ENCODE peak calls at places on chromosomes 6 and 20, in nine cellular contexts. One of them, this sample, is unnamed.

GRCh38 chr6:45378324-45378926 is 691 bp upstream of the SUPT3H start:
- DNase-seq in NCI-H524: peak
- DNase-seq in omental fat pad: no peak
- DNase-seq in HTR-8/SVneo: no peak
- DNase-seq in iPS-NIHi11: no peak
- DNase-seq in stimulated activated CD8-positive, alpha-beta memory T cell treated with anti-CD3 and anti-CD28 coated beads, Interleukin-12 subunit alpha, Interleukin-12 subunit beta, amount 100 ng/mL, for 1 hour: no peak
- DNase-seq in sigmoid colon: no peak
- DNase-seq in stimulated activated CD4-positive, alpha-beta T cell treated with anti-CD3 and anti-CD28 coated beads, TNF-alpha, amount 100 ng/mL, for 4 hours: no peak
- DNase-seq in NCI-H1417: no peak
- DNase-seq in this sample: peak

GRCh38 chr6:100370265-100370664 is 94.5 kb downstream of the SIM1 start:
- DNase-seq in NCI-H524: peak
- DNase-seq in omental fat pad: no peak
- DNase-seq in HTR-8/SVneo: no peak
- DNase-seq in iPS-NIHi11: no peak
- DNase-seq in stimulated activated CD8-positive, alpha-beta memory T cell treated with anti-CD3 and anti-CD28 coated beads, Interleukin-12 subunit alpha, Interleukin-12 subunit beta, amount 100 ng/mL, for 1 hour: no peak
- DNase-seq in sigmoid colon: no peak
- DNase-seq in stimulated activated CD4-positive, alpha-beta T cell treated with anti-CD3 and anti-CD28 coated beads, TNF-alpha, amount 100 ng/mL, for 4 hours: no peak
- DNase-seq in NCI-H1417: no peak
- DNase-seq in this sample: no peak

GRCh38 chr6:2891768-2892170 is 11.3 kb downstream of the SERPINB9 start:
- DNase-seq in NCI-H524: no peak
- DNase-seq in omental fat pad: no peak
- DNase-seq in HTR-8/SVneo: no peak
- DNase-seq in iPS-NIHi11: no peak
- DNase-seq in stimulated activated CD8-positive, alpha-beta memory T cell treated with anti-CD3 and anti-CD28 coated beads, Interleukin-12 subunit alpha, Interleukin-12 subunit beta, amount 100 ng/mL, for 1 hour: peak
- DNase-seq in sigmoid colon: no peak
- DNase-seq in stimulated activated CD4-positive, alpha-beta T cell treated with anti-CD3 and anti-CD28 coated beads, TNF-alpha, amount 100 ng/mL, for 4 hours: peak
- DNase-seq in NCI-H1417: peak
- DNase-seq in this sample: no peak

GRCh38 chr20:8964944-8965562 is 103.8 kb upstream of the PLCB4 start:
- DNase-seq in NCI-H524: no peak
- DNase-seq in omental fat pad: no peak
- DNase-seq in HTR-8/SVneo: no peak
- DNase-seq in iPS-NIHi11: no peak
- DNase-seq in stimulated activated CD8-positive, alpha-beta memory T cell treated with anti-CD3 and anti-CD28 coated beads, Interleukin-12 subunit alpha, Interleukin-12 subunit beta, amount 100 ng/mL, for 1 hour: no peak
- DNase-seq in sigmoid colon: no peak
- DNase-seq in stimulated activated CD4-positive, alpha-beta T cell treated with anti-CD3 and anti-CD28 coated beads, TNF-alpha, amount 100 ng/mL, for 4 hours: no peak
- DNase-seq in NCI-H1417: no peak
- DNase-seq in this sample: no peak

GRCh38 chr6:110307368-110307767 is 50.8 kb downstream of the METTL24 start:
- DNase-seq in NCI-H524: no peak
- DNase-seq in omental fat pad: no peak
- DNase-seq in HTR-8/SVneo: no peak
- DNase-seq in iPS-NIHi11: no peak
- DNase-seq in stimulated activated CD8-positive, alpha-beta memory T cell treated with anti-CD3 and anti-CD28 coated beads, Interleukin-12 subunit alpha, Interleukin-12 subunit beta, amount 100 ng/mL, for 1 hour: no peak
- DNase-seq in sigmoid colon: no peak
- DNase-seq in stimulated activated CD4-positive, alpha-beta T cell treated with anti-CD3 and anti-CD28 coated beads, TNF-alpha, amount 100 ng/mL, for 4 hours: no peak
- DNase-seq in NCI-H1417: no peak
- DNase-seq in this sample: no peak

GRCh38 chr20:44615169-44615791 is 32.9 kb downstream of the PKIG start:
- DNase-seq in NCI-H524: no peak
- DNase-seq in omental fat pad: no peak
- DNase-seq in HTR-8/SVneo: no peak
- DNase-seq in iPS-NIHi11: peak
- DNase-seq in stimulated activated CD8-positive, alpha-beta memory T cell treated with anti-CD3 and anti-CD28 coated beads, Interleukin-12 subunit alpha, Interleukin-12 subunit beta, amount 100 ng/mL, for 1 hour: no peak
- DNase-seq in sigmoid colon: no peak
- DNase-seq in stimulated activated CD4-positive, alpha-beta T cell treated with anti-CD3 and anti-CD28 coated beads, TNF-alpha, amount 100 ng/mL, for 4 hours: no peak
- DNase-seq in NCI-H1417: no peak
- DNase-seq in this sample: no peak

GRCh38 chr6:129469070-129469662 is 240.8 kb downstream of the ARHGAP18 start:
- DNase-seq in NCI-H524: no peak
- DNase-seq in omental fat pad: no peak
- DNase-seq in HTR-8/SVneo: no peak
- DNase-seq in iPS-NIHi11: no peak
- DNase-seq in stimulated activated CD8-positive, alpha-beta memory T cell treated with anti-CD3 and anti-CD28 coated beads, Interleukin-12 subunit alpha, Interleukin-12 subunit beta, amount 100 ng/mL, for 1 hour: no peak
- DNase-seq in sigmoid colon: no peak
- DNase-seq in stimulated activated CD4-positive, alpha-beta T cell treated with anti-CD3 and anti-CD28 coated beads, TNF-alpha, amount 100 ng/mL, for 4 hours: no peak
- DNase-seq in NCI-H1417: no peak
- DNase-seq in this sample: no peak

GRCh38 chr6:107441706-107442105 is 17.7 kb downstream of the PDSS2 start:
- DNase-seq in NCI-H524: no peak
- DNase-seq in omental fat pad: no peak
- DNase-seq in HTR-8/SVneo: no peak
- DNase-seq in iPS-NIHi11: no peak
- DNase-seq in stimulated activated CD8-positive, alpha-beta memory T cell treated with anti-CD3 and anti-CD28 coated beads, Interleukin-12 subunit alpha, Interleukin-12 subunit beta, amount 100 ng/mL, for 1 hour: no peak
- DNase-seq in sigmoid colon: no peak
- DNase-seq in stimulated activated CD4-positive, alpha-beta T cell treated with anti-CD3 and anti-CD28 coated beads, TNF-alpha, amount 100 ng/mL, for 4 hours: no peak
- DNase-seq in NCI-H1417: no peak
- DNase-seq in this sample: no peak

GRCh38 chr20:4091332-4092135 is 76.2 kb upstream of the RNF24 start:
- DNase-seq in NCI-H524: peak
- DNase-seq in omental fat pad: peak
- DNase-seq in HTR-8/SVneo: peak
- DNase-seq in iPS-NIHi11: peak
- DNase-seq in stimulated activated CD8-positive, alpha-beta memory T cell treated with anti-CD3 and anti-CD28 coated beads, Interleukin-12 subunit alpha, Interleukin-12 subunit beta, amount 100 ng/mL, for 1 hour: peak
- DNase-seq in sigmoid colon: no peak
- DNase-seq in stimulated activated CD4-positive, alpha-beta T cell treated with anti-CD3 and anti-CD28 coated beads, TNF-alpha, amount 100 ng/mL, for 4 hours: no peak
- DNase-seq in NCI-H1417: peak
- DNase-seq in this sample: peak

GRCh38 chr6:144316866-144317204 is 31.7 kb downstream of the UTRN start:
- DNase-seq in NCI-H524: no peak
- DNase-seq in omental fat pad: no peak
- DNase-seq in HTR-8/SVneo: no peak
- DNase-seq in iPS-NIHi11: no peak
- DNase-seq in stimulated activated CD8-positive, alpha-beta memory T cell treated with anti-CD3 and anti-CD28 coated beads, Interleukin-12 subunit alpha, Interleukin-12 subunit beta, amount 100 ng/mL, for 1 hour: no peak
- DNase-seq in sigmoid colon: no peak
- DNase-seq in stimulated activated CD4-positive, alpha-beta T cell treated with anti-CD3 and anti-CD28 coated beads, TNF-alpha, amount 100 ng/mL, for 4 hours: no peak
- DNase-seq in NCI-H1417: no peak
- DNase-seq in this sample: peak

GRCh38 chr6:125014157-125014957 is 52.1 kb downstream of the RNF217 start:
- DNase-seq in NCI-H524: no peak
- DNase-seq in omental fat pad: no peak
- DNase-seq in HTR-8/SVneo: no peak
- DNase-seq in iPS-NIHi11: no peak
- DNase-seq in stimulated activated CD8-positive, alpha-beta memory T cell treated with anti-CD3 and anti-CD28 coated beads, Interleukin-12 subunit alpha, Interleukin-12 subunit beta, amount 100 ng/mL, for 1 hour: no peak
- DNase-seq in sigmoid colon: no peak
- DNase-seq in stimulated activated CD4-positive, alpha-beta T cell treated with anti-CD3 and anti-CD28 coated beads, TNF-alpha, amount 100 ng/mL, for 4 hours: no peak
- DNase-seq in NCI-H1417: no peak
- DNase-seq in this sample: peak

GRCh38 chr6:37210313-37210898 is 40.5 kb downstream of the PIM1 start:
- DNase-seq in NCI-H524: peak
- DNase-seq in omental fat pad: peak
- DNase-seq in HTR-8/SVneo: peak
- DNase-seq in iPS-NIHi11: peak
- DNase-seq in stimulated activated CD8-positive, alpha-beta memory T cell treated with anti-CD3 and anti-CD28 coated beads, Interleukin-12 subunit alpha, Interleukin-12 subunit beta, amount 100 ng/mL, for 1 hour: peak
- DNase-seq in sigmoid colon: peak
- DNase-seq in stimulated activated CD4-positive, alpha-beta T cell treated with anti-CD3 and anti-CD28 coated beads, TNF-alpha, amount 100 ng/mL, for 4 hours: peak
- DNase-seq in NCI-H1417: peak
- DNase-seq in this sample: peak

GRCh38 chr20:24694157-24694726 is 224.8 kb downstream of the SYNDIG1 start:
- DNase-seq in NCI-H524: no peak
- DNase-seq in omental fat pad: no peak
- DNase-seq in HTR-8/SVneo: no peak
- DNase-seq in iPS-NIHi11: no peak
- DNase-seq in stimulated activated CD8-positive, alpha-beta memory T cell treated with anti-CD3 and anti-CD28 coated beads, Interleukin-12 subunit alpha, Interleukin-12 subunit beta, amount 100 ng/mL, for 1 hour: no peak
- DNase-seq in sigmoid colon: peak
- DNase-seq in stimulated activated CD4-positive, alpha-beta T cell treated with anti-CD3 and anti-CD28 coated beads, TNF-alpha, amount 100 ng/mL, for 4 hours: no peak
- DNase-seq in NCI-H1417: no peak
- DNase-seq in this sample: no peak

GRCh38 chr20:51064160-51064559 is 41.3 kb upstream of the KCNG1 start:
- DNase-seq in NCI-H524: no peak
- DNase-seq in omental fat pad: no peak
- DNase-seq in HTR-8/SVneo: no peak
- DNase-seq in iPS-NIHi11: no peak
- DNase-seq in stimulated activated CD8-positive, alpha-beta memory T cell treated with anti-CD3 and anti-CD28 coated beads, Interleukin-12 subunit alpha, Interleukin-12 subunit beta, amount 100 ng/mL, for 1 hour: no peak
- DNase-seq in sigmoid colon: no peak
- DNase-seq in stimulated activated CD4-positive, alpha-beta T cell treated with anti-CD3 and anti-CD28 coated beads, TNF-alpha, amount 100 ng/mL, for 4 hours: no peak
- DNase-seq in NCI-H1417: no peak
- DNase-seq in this sample: no peak

GRCh38 chr6:45946352-45946751 is 69.3 kb downstream of the CLIC5 start:
- DNase-seq in NCI-H524: no peak
- DNase-seq in omental fat pad: no peak
- DNase-seq in HTR-8/SVneo: no peak
- DNase-seq in iPS-NIHi11: peak
- DNase-seq in stimulated activated CD8-positive, alpha-beta memory T cell treated with anti-CD3 and anti-CD28 coated beads, Interleukin-12 subunit alpha, Interleukin-12 subunit beta, amount 100 ng/mL, for 1 hour: no peak
- DNase-seq in sigmoid colon: peak
- DNase-seq in stimulated activated CD4-positive, alpha-beta T cell treated with anti-CD3 and anti-CD28 coated beads, TNF-alpha, amount 100 ng/mL, for 4 hours: no peak
- DNase-seq in NCI-H1417: no peak
- DNase-seq in this sample: peak

GRCh38 chr6:159788276-159788675 is 1.1 kb downstream of the TCP1 start:
- DNase-seq in NCI-H524: no peak
- DNase-seq in omental fat pad: no peak
- DNase-seq in HTR-8/SVneo: no peak
- DNase-seq in iPS-NIHi11: no peak
- DNase-seq in stimulated activated CD8-positive, alpha-beta memory T cell treated with anti-CD3 and anti-CD28 coated beads, Interleukin-12 subunit alpha, Interleukin-12 subunit beta, amount 100 ng/mL, for 1 hour: no peak
- DNase-seq in sigmoid colon: no peak
- DNase-seq in stimulated activated CD4-positive, alpha-beta T cell treated with anti-CD3 and anti-CD28 coated beads, TNF-alpha, amount 100 ng/mL, for 4 hours: no peak
- DNase-seq in NCI-H1417: no peak
- DNase-seq in this sample: no peak

GRCh38 chr6:28337103-28337520 is 1.2 kb upstream of the ZSCAN31 start:
- DNase-seq in NCI-H524: no peak
- DNase-seq in omental fat pad: no peak
- DNase-seq in HTR-8/SVneo: no peak
- DNase-seq in iPS-NIHi11: no peak
- DNase-seq in stimulated activated CD8-positive, alpha-beta memory T cell treated with anti-CD3 and anti-CD28 coated beads, Interleukin-12 subunit alpha, Interleukin-12 subunit beta, amount 100 ng/mL, for 1 hour: no peak
- DNase-seq in sigmoid colon: no peak
- DNase-seq in stimulated activated CD4-positive, alpha-beta T cell treated with anti-CD3 and anti-CD28 coated beads, TNF-alpha, amount 100 ng/mL, for 4 hours: no peak
- DNase-seq in NCI-H1417: no peak
- DNase-seq in this sample: no peak

GRCh38 chr6:24949020-24949569 is 13.3 kb upstream of the RIPOR2 start:
- DNase-seq in NCI-H524: no peak
- DNase-seq in omental fat pad: no peak
- DNase-seq in HTR-8/SVneo: no peak
- DNase-seq in iPS-NIHi11: no peak
- DNase-seq in stimulated activated CD8-positive, alpha-beta memory T cell treated with anti-CD3 and anti-CD28 coated beads, Interleukin-12 subunit alpha, Interleukin-12 subunit beta, amount 100 ng/mL, for 1 hour: peak
- DNase-seq in sigmoid colon: no peak
- DNase-seq in stimulated activated CD4-positive, alpha-beta T cell treated with anti-CD3 and anti-CD28 coated beads, TNF-alpha, amount 100 ng/mL, for 4 hours: no peak
- DNase-seq in NCI-H1417: peak
- DNase-seq in this sample: no peak

GRCh38 chr6:18488526-18489270 is 101.5 kb downstream of the RNF144B start:
- DNase-seq in NCI-H524: no peak
- DNase-seq in omental fat pad: no peak
- DNase-seq in HTR-8/SVneo: no peak
- DNase-seq in iPS-NIHi11: no peak
- DNase-seq in stimulated activated CD8-positive, alpha-beta memory T cell treated with anti-CD3 and anti-CD28 coated beads, Interleukin-12 subunit alpha, Interleukin-12 subunit beta, amount 100 ng/mL, for 1 hour: no peak
- DNase-seq in sigmoid colon: no peak
- DNase-seq in stimulated activated CD4-positive, alpha-beta T cell treated with anti-CD3 and anti-CD28 coated beads, TNF-alpha, amount 100 ng/mL, for 4 hours: no peak
- DNase-seq in NCI-H1417: no peak
- DNase-seq in this sample: peak

GRCh38 chr6:124999105-124999764 is 37.0 kb downstream of the RNF217 start:
- DNase-seq in NCI-H524: peak
- DNase-seq in omental fat pad: no peak
- DNase-seq in HTR-8/SVneo: no peak
- DNase-seq in iPS-NIHi11: peak
- DNase-seq in stimulated activated CD8-positive, alpha-beta memory T cell treated with anti-CD3 and anti-CD28 coated beads, Interleukin-12 subunit alpha, Interleukin-12 subunit beta, amount 100 ng/mL, for 1 hour: no peak
- DNase-seq in sigmoid colon: no peak
- DNase-seq in stimulated activated CD4-positive, alpha-beta T cell treated with anti-CD3 and anti-CD28 coated beads, TNF-alpha, amount 100 ng/mL, for 4 hours: no peak
- DNase-seq in NCI-H1417: peak
- DNase-seq in this sample: no peak